ENCODE peak calls at places on chromosomes 3 and 15, in six cellular contexts. U, M, V, E, W and B are unnamed samples.

GRCh38 chr3:123605789-123606234 is 21.0 kb upstream of the HACD2 start:
- DNase-seq in U (peak), W (peak), V (no peak), E (peak), M (no peak), B (no peak)

GRCh38 chr3:79870006-79870620 is 102.3 kb upstream of the ROBO1 start:
- DNase-seq in E (no peak), U (no peak), M (no peak), V (no peak), W (no peak), B (no peak)

GRCh38 chr3:182979719-182980191 is 583 bp downstream of the DCUN1D1 start:
- DNase-seq in E (no peak), U (no peak), M (no peak), V (peak), W (peak), B (peak)

GRCh38 chr15:70463453-70463834 is 299.9 kb downstream of the UACA start:
- DNase-seq in V (no peak), U (no peak), W (no peak), E (no peak), M (no peak), B (no peak)

GRCh38 chr3:15113468-15113867 is 14.5 kb upstream of the RBSN start:
- DNase-seq in V (no peak), E (no peak), W (no peak), U (no peak), M (no peak), B (no peak)

GRCh38 chr3:129699635-129700034 is 93.2 kb upstream of the PLXND1 start:
- DNase-seq in E (no peak), W (peak), V (no peak), U (no peak), M (no peak), B (no peak)

GRCh38 chr3:31077021-31077601 is 182.7 kb upstream of the GADL1 start:
- DNase-seq in M (no peak), U (peak), E (no peak), W (peak), V (no peak), B (no peak)

GRCh38 chr3:75321060-75321459 is 343.1 kb upstream of the FRG2C start:
- DNase-seq in E (no peak), M (no peak), U (no peak), W (no peak), V (no peak), B (no peak)

GRCh38 chr3:113747719-113748046 is 848 bp downstream of the ATP6V1A start:
- DNase-seq in E (peak), U (no peak), M (no peak), W (no peak), V (no peak), B (no peak)

GRCh38 chr15:85625856-85626255 is 168.9 kb downstream of the KLHL25 start:
- DNase-seq in U (no peak), M (no peak), W (no peak), V (no peak), E (no peak), B (no peak)

GRCh38 chr3:97391167-97391566 is 373.4 kb upstream of the ARL6 start:
- DNase-seq in E (no peak), V (no peak), W (no peak), M (no peak), U (no peak), B (no peak)

GRCh38 chr3:113035387-113035982 is 44.7 kb downstream of the GTPBP8 start:
- DNase-seq in W (peak), E (no peak), V (peak), U (peak), M (no peak), B (peak)

GRCh38 chr3:177835008-177835407 is 637.7 kb upstream of the TBL1XR1 start:
- DNase-seq in U (peak), E (no peak), W (peak), M (no peak), V (no peak), B (no peak)

GRCh38 chr3:43215138-43215537 is 71.2 kb upstream of the SNRK start:
- DNase-seq in U (no peak), V (no peak), W (no peak), M (no peak), E (no peak), B (no peak)

GRCh38 chr3:128385080-128385832 is 81.4 kb downstream of the DNAJB8 start:
- DNase-seq in M (no peak), U (no peak), E (no peak), W (no peak), V (no peak), B (peak)

GRCh38 chr3:94115482-94115881 is 52.6 kb downstream of the NSUN3 start:
- DNase-seq in M (no peak), V (peak), E (no peak), W (peak), U (peak), B (no peak)

GRCh38 chr3:197038604-197039003 is 9.0 kb upstream of the MELTF start:
- DNase-seq in U (no peak), V (no peak), M (no peak), W (no peak), E (no peak), B (no peak)

GRCh38 chr3:13530241-13531009 is 18.5 kb upstream of the FBLN2 start:
- DNase-seq in E (no peak), W (no peak), U (no peak), M (no peak), V (no peak), B (no peak)

GRCh38 chr3:13532085-13532484 is 16.8 kb upstream of the FBLN2 start:
- DNase-seq in V (no peak), E (no peak), U (no peak), M (no peak), W (no peak), B (no peak)

GRCh38 chr3:13533823-13534435 is 15.0 kb upstream of the FBLN2 start:
- DNase-seq in E (no peak), W (no peak), V (no peak), U (no peak), M (no peak), B (peak)

GRCh38 chr3:13535526-13535875 is 13.4 kb upstream of the FBLN2 start:
- DNase-seq in V (no peak), E (no peak), W (no peak), U (no peak), M (no peak), B (no peak)

DNA sequence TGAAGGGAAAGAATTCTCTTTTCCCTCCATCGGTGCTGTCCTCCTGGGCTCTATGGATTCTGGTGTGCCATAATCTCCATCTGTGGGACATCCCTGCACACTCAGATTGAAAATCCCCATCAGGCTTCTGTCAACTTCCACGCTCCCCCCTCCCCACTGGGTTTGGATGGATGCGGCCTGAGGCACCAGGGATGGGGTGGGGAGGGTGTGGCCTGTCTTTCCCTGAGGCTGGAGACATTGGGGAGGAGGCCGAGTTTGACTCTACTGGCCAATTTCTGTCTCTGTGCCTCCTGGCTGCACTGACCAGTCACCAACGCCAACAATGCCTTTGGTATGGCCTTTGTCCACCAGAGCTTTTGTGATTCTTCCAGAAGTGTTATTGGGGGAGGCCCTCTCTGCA is 16.3 kb upstream of the FBLN2 start:
- DNase-seq in E (no peak), M (no peak), W (no peak), V (no peak), U (no peak), B (no peak)
- TF ChIP-seq JUND in E (no peak), M (no peak), W (no peak), V (no peak), U (no peak), B (no peak)

GRCh38 chr3:39122811-39123210 is 15.3 kb downstream of the TTC21A start:
- DNase-seq in V (no peak), U (no peak), W (no peak), M (no peak), E (peak), B (no peak)

GRCh38 chr3:39125837-39126500 is 18.5 kb downstream of the TTC21A start:
- DNase-seq in E (no peak), U (no peak), W (no peak), V (no peak), M (no peak), B (peak)

GRCh38 chr3:39126532-39127071 is 19.1 kb downstream of the TTC21A start:
- DNase-seq in M (no peak), V (peak), E (no peak), W (peak), U (no peak), B (no peak)

GRCh38 chr3:39127296-39127906 is 19.9 kb downstream of the TTC21A start:
- DNase-seq in E (no peak), U (no peak), W (no peak), M (no peak), V (no peak), B (no peak)

GRCh38 chr3:39124876-39125836 is 17.7 kb downstream of the TTC21A start:
- DNase-seq in W (peak), E (no peak), U (no peak), V (no peak), M (no peak), B (no peak)
- TF ChIP-seq JUND in W (no peak), E (no peak), U (no peak), V (no peak), M (no peak), B (no peak)

GRCh38 chr3:41301548-41301947 is 102.2 kb downstream of the CTNNB1 start:
- DNase-seq in E (no peak), W (no peak), V (no peak), M (no peak), U (no peak), B (no peak)
- TF ChIP-seq JUND in E (no peak), W (no peak), V (peak), M (no peak), U (no peak), B (no peak)

GRCh38 chr3:171801738-171802600 is 8.3 kb downstream of the PLD1 start:
- DNase-seq in V (no peak), M (no peak), U (no peak), E (peak), W (no peak), B (no peak)
- TF ChIP-seq JUND in V (no peak), M (no peak), U (peak), E (no peak), W (no peak), B (no peak)

GRCh38 chr15:79769933-79770332 is 126.9 kb downstream of the MTHFS start:
- DNase-seq in W (no peak), E (no peak), V (no peak), M (no peak), U (no peak), B (no peak)

GRCh38 chr15:79769081-79769481 is 127.7 kb downstream of the MTHFS start:
- DNase-seq in W (peak), E (no peak), V (peak), U (peak), M (no peak), B (no peak)
- TF ChIP-seq JUND in W (no peak), E (no peak), V (no peak), U (no peak), M (no peak), B (no peak)

GRCh38 chr3:107596639-107597038 is 73.9 kb downstream of the BBX start:
- DNase-seq in W (no peak), U (no peak), E (no peak), M (no peak), V (no peak), B (no peak)

GRCh38 chr3:107600784-107601183 is 78.0 kb downstream of the BBX start:
- DNase-seq in W (no peak), E (no peak), M (no peak), U (no peak), V (no peak), B (no peak)

GRCh38 chr3:107604057-107604802 is 81.5 kb downstream of the BBX start:
- DNase-seq in U (no peak), V (no peak), W (no peak), M (no peak), E (no peak), B (no peak)

GRCh38 chr3:107598926-107599754 is 76.4 kb downstream of the BBX start:
- DNase-seq in M (peak), U (no peak), V (peak), W (peak), E (peak), B (no peak)

GRCh38 chr3:107599755-107600122 is 77.0 kb downstream of the BBX start:
- DNase-seq in W (no peak), E (no peak), U (no peak), V (no peak), M (no peak), B (no peak)
- TF ChIP-seq JUND in W (no peak), E (no peak), U (no peak), V (no peak), M (no peak), B (no peak)

DNA sequence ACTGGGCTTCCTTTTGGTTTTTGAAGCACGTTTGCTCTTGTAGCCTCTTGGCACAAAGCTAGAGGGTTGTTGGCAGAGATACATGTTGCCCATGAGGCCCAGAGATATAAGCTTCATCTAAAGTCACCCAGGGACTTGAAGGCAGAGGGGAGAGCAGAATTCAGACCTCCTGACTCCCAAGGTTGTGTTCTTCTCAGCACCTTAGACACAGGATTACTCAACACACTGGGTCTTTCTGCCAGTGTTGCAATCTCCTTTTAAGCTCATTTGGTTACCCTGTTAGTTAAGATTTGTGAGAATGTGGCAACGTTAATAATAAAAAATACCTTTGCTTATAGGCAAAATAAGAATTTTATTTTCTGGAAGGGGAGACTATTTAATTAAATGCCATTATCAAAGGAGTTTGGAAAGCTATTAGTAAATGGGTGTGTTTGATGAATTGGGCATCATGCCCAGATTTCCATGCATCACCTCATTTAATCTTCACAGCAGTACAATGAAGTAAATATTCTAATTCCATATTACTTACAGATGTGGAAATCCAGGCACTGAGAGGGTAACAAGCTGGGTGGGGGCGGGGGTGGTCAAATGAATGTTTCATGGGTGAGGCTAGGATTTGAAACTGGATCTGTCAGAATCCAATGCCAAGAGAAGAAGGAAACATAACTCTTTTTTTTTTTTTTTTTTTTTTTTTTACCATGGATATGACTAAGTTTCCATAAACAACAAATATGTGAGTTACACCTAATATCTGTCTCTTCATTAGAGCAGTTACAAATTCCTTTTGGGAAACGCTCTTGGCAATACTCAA is 183.3 kb downstream of the NR1D2 start:
- DNase-seq in E (no peak), W (no peak), V (no peak), M (no peak), U (peak), B (no peak)
- TF ChIP-seq JUND in E (no peak), W (no peak), V (no peak), M (no peak), U (no peak), B (no peak)

GRCh38 chr15:76309561-76310330 is 1.5 kb downstream of the ETFA start:
- DNase-seq in W (no peak), E (no peak), U (no peak), M (no peak), V (no peak), B (no peak)
- TF ChIP-seq JUND in W (no peak), E (no peak), U (no peak), M (no peak), V (no peak), B (no peak)

GRCh38 chr3:150607267-150608065 is 4.3 kb downstream of the SELENOT start:
- DNase-seq in W (peak), E (no peak), U (no peak), V (no peak), M (no peak), B (no peak)
- TF ChIP-seq JUND in W (no peak), E (no peak), U (no peak), V (no peak), M (no peak), B (no peak)

GRCh38 chr3:47877719-47878118 is 74.8 kb downstream of the DHX30 start:
- DNase-seq in V (no peak), E (no peak), M (no peak), U (no peak), W (no peak), B (no peak)

GRCh38 chr3:47874913-47875312 is 72.0 kb downstream of the DHX30 start:
- DNase-seq in E (no peak), M (no peak), U (no peak), W (no peak), V (no peak), B (no peak)

GRCh38 chr3:47882338-47882737 is 79.4 kb downstream of the DHX30 start:
- DNase-seq in U (no peak), M (no peak), E (no peak), W (no peak), V (no peak), B (no peak)

GRCh38 chr3:47874438-47874837 is 71.5 kb downstream of the DHX30 start:
- DNase-seq in W (no peak), M (no peak), E (no peak), U (no peak), V (no peak), B (no peak)

DNA sequence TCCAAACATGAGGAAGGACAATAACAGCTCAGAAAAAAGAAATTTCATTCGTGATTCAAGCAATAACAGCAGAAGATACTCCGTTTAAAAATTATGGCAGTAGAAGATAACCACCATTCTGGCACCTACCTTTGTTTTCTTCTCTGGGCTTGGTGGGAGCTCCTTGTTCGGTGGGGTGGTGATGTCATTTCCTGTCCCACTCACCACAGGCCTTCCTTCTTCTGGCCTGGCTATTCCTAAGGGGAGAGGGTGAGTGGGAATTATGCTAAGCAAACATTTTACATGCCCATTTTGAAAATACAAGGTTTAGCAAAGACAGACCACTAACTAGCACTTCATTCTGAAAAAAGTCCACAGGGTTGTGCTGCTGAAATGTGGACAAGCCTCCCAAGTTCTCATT is 74.3 kb downstream of the DHX30 start:
- DNase-seq in M (no peak), V (no peak), E (no peak), W (no peak), U (no peak), B (no peak)
- TF ChIP-seq JUND in M (no peak), V (no peak), E (no peak), W (no peak), U (no peak), B (no peak)